ENCODE peak calls at places on chromosomes 4 and X, in nine cellular contexts. U is suprapubic skin, X is ovary, T is GM12878, Y is tibial nerve, C is breast epithelium, K is A549, I is HCT116, L is sigmoid colon. D is an unnamed sample.

GRCh38 chr4:37917388-37917787 is 26.5 kb downstream of the TBC1D1 start:
- DNase-seq in U (no peak), X (no peak), T (no peak), Y (no peak), C (no peak), K (peak), I (no peak), L (no peak), D (no peak)

GRCh38 chrX:93594780-93595179 is 78.6 kb downstream of the NAP1L3 start:
- DNase-seq in U (no peak), X (no peak), T (no peak), Y (no peak), C (no peak), K (no peak), I (no peak), L (no peak), D (no peak)

GRCh38 chr4:112425823-112426222 is 90.2 kb downstream of the NEUROG2 start:
- DNase-seq in U (no peak), X (no peak), T (no peak), Y (no peak), C (no peak), K (no peak), I (no peak), L (no peak), D (no peak)

GRCh38 chrX:20263474-20263873 is 3.2 kb downstream of the RPS6KA3 start:
- DNase-seq in U (no peak), X (no peak), T (no peak), Y (no peak), C (no peak), K (peak), I (no peak), L (no peak), D (no peak)

GRCh38 chr4:107379054-107379869 is 340.8 kb downstream of the PAPSS1 start:
- DNase-seq in U (no peak), X (no peak), T (no peak), Y (no peak), C (no peak), K (no peak), I (no peak), L (no peak), D (no peak)

GRCh38 chr4:2059034-2059725 is at the start of gene NAT8L:
- DNase-seq in U (no peak), X (no peak), T (no peak), Y (no peak), C (no peak), K (peak), I (peak), L (no peak), D (no peak)

GRCh38 chr4:101010987-101011386 is 336.3 kb downstream of the PPP3CA start:
- DNase-seq in U (no peak), X (no peak), T (no peak), Y (no peak), C (no peak), K (no peak), I (no peak), L (no peak), D (no peak)

GRCh38 chr4:38663801-38664703 is at the start of gene KLF3:
- DNase-seq in U (peak), X (peak), T (no peak), Y (peak), C (peak), K (peak), I (peak), L (peak), D (peak)

GRCh38 chr4:75285837-75286236 is 228.4 kb downstream of the RCHY1 start:
- DNase-seq in U (no peak), X (no peak), T (no peak), Y (no peak), C (no peak), K (no peak), I (no peak), L (no peak), D (no peak)

GRCh38 chrX:40260123-40260751 is 162.5 kb upstream of the BCOR start:
- DNase-seq in U (no peak), X (no peak), T (no peak), Y (no peak), C (no peak), K (no peak), I (no peak), L (no peak), D (no peak)

GRCh38 chrX:111095974-111096870 is at the start of gene PAK3:
- DNase-seq in U (peak), X (peak), T (no peak), Y (peak), C (peak), K (peak), I (no peak), L (peak), D (peak)

GRCh38 chr4:64774626-64775025 is 365.4 kb upstream of the TECRL start:
- DNase-seq in U (no peak), X (no peak), T (no peak), Y (no peak), C (no peak), K (no peak), I (no peak), L (no peak), D (no peak)

GRCh38 chr4:97786306-97786920 is 356.9 kb downstream of the STPG2 start:
- DNase-seq in U (no peak), X (no peak), T (no peak), Y (no peak), C (no peak), K (no peak), I (no peak), L (no peak), D (no peak)

GRCh38 chr4:150769235-150769634 is 187.3 kb downstream of the MAB21L2 start:
- DNase-seq in U (no peak), X (no peak), T (no peak), Y (no peak), C (no peak), K (peak), I (peak), L (no peak), D (no peak)

GRCh38 chr4:134935320-134935719 is 733.7 kb upstream of the PABPC4L start:
- DNase-seq in U (no peak), X (no peak), T (no peak), Y (peak), C (no peak), K (peak), I (no peak), L (no peak), D (no peak)

DNA sequence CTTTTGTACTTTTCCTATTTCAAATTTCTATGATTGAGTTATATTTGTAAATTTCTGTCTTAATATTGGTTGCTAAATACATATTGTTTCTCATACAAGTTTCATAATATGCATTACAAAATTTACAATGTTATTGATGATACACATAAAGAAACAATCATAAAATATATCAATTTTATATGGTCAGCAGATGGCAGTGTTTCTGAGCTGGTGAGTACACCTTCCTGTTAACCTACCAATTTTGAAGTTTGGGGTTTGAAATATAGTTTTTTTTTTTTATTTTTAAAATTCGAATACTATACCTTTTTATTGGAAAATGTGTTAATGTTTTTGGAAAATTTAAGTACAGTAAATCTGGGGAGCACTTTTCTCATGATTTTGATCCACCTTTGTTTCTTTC is 1953.1 kb upstream of the ADGRL3 start:
- DNase-seq in U (no peak), X (no peak), T (no peak), Y (no peak), C (no peak), K (no peak), I (no peak), L (no peak), D (no peak)
- TF ChIP-seq CTCF in U (no peak), X (no peak), T (no peak), Y (peak), C (no peak), K (peak), I (no peak), L (no peak), D (no peak)

GRCh38 chr4:67571975-67572374 is 13.4 kb downstream of the STAP1 start:
- DNase-seq in U (no peak), X (no peak), T (no peak), Y (no peak), C (no peak), K (no peak), I (no peak), L (no peak), D (no peak)
- TF ChIP-seq POLR2A in U (no peak), X (no peak), T (no peak), Y (no peak), C (no peak), K (no peak), I (no peak), L (no peak), D (no peak)

DNA sequence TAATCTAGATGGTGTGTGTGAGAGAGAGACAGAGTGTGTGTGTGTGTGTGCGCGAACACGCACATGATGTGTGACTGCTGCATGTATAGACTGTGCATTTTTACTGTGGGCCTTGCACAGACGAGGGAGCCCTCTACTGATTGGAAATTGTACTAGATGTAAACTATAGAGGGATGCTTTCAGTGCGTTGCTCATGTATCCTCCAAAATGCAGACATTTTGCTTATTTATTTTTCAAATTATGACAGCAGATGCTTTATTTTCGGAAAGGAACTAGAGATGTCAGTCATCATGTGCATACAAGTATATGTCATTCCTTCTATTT is 168.4 kb upstream of the GK2 start:
- DNase-seq in U (no peak), X (no peak), T (no peak), Y (no peak), C (no peak), K (peak), I (no peak), L (no peak), D (no peak)
- TF ChIP-seq CTCF in U (peak), X (no peak), T (peak), Y (peak), C (peak), K (peak), I (peak), L (peak), D (peak)

GRCh38 chr4:186765673-186766546 is 42.3 kb upstream of the FAT1 start:
- DNase-seq in U (no peak), X (no peak), T (no peak), Y (no peak), C (no peak), K (peak), I (peak), L (no peak), D (no peak)
- TF ChIP-seq POLR2A in U (no peak), X (no peak), T (no peak), Y (no peak), C (no peak), K (no peak), I (no peak), L (no peak), D (no peak)

GRCh38 chrX:42106556-42106955 is 183.2 kb upstream of the CASK start:
- DNase-seq in U (no peak), X (no peak), T (no peak), Y (no peak), C (no peak), K (no peak), I (no peak), L (no peak), D (no peak)

GRCh38 chrX:42107495-42108139 is 184.3 kb upstream of the CASK start:
- DNase-seq in U (no peak), X (no peak), T (no peak), Y (no peak), C (no peak), K (no peak), I (no peak), L (no peak), D (no peak)

GRCh38 chrX:42098897-42099296 is 175.5 kb upstream of the CASK start:
- DNase-seq in U (no peak), X (no peak), T (no peak), Y (no peak), C (no peak), K (no peak), I (no peak), L (no peak), D (no peak)

GRCh38 chrX:42097491-42097890 is 174.1 kb upstream of the CASK start:
- DNase-seq in U (no peak), X (no peak), T (no peak), Y (no peak), C (no peak), K (no peak), I (no peak), L (no peak), D (no peak)

DNA sequence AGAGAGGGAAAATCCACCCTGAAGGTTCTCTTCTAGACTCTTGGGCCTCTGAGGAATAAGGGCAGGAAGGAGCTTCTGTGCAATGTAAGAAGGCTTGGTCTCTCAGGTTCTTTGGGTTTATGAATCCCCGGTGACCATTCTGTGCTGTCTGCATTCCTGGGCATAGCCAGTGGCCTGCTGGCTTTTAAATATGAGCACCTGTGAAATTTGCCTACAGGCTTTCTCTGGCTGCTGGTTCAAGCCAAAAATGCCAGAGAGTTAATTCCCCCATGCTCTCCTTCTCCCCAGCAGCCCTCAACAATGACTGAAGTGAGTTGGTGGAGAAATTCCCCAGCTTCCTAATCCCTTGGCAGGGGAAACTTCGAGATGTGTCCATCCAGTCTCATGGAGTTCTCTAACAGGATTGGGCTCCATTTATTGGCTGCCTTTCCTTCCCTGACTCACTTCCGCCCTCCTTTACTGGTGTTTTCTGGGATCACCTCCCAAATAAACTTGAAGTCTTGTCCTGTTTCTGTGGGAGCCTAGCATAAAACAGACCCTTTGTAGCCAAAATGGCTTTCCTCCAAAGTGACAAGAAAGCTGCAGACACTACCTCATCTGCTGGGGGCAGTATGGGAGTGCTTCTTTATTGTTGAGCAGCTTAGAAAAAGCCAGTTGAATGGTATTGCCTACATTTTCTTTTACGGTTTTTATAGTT is 179.4 kb upstream of the CASK start:
- DNase-seq in U (no peak), X (no peak), T (no peak), Y (no peak), C (no peak), K (no peak), I (no peak), L (no peak), D (no peak)
- TF ChIP-seq CTCF in U (no peak), X (no peak), T (no peak), Y (no peak), C (no peak), K (no peak), I (no peak), L (no peak), D (no peak)

GRCh38 chrX:71181910-71182799 is 37.5 kb downstream of the NLGN3 start:
- DNase-seq in U (peak), X (peak), T (peak), Y (peak), C (peak), K (peak), I (peak), L (peak), D (peak)
- TF ChIP-seq POLR2A in U (no peak), X (peak), T (peak), Y (peak), C (peak), K (peak), I (no peak), L (peak), D (peak)

D was measured in gastrocnemius medialis.